ENCODE peak calls at places on chromosomes 16 and 17, in four cellular contexts. M is lower lobe of right lung; L is stimulated activated naive CD8-positive, alpha-beta T cell treated with anti-CD3 and anti-CD28 coated beads, Interleukin-15, Interleukin-2, amounts not matched to agents 100 U/mL and 50 U/mL, for 24 hours; F is AG09319. R is an unnamed sample.

GRCh38 chr17:46770818-46771600 is 47.5 kb downstream of the WNT3 start:
- DNase-seq in L (peak; percentile 41), M (peak; percentile 61), F (no peak), R (no peak)

GRCh38 chr16:86045601-86045971 is 146.6 kb downstream of the IRF8 start:
- DNase-seq in M (no peak), L (no peak), F (no peak), R (no peak)

GRCh38 chr16:1377406-1378010 is 25.8 kb downstream of the GNPTG start:
- DNase-seq in L (no peak), F (no peak), M (no peak), R (no peak)

GRCh38 chr16:912684-913613 is 57.8 kb downstream of the LMF1 start:
- DNase-seq in M (no peak), F (no peak), L (no peak), R (no peak)

GRCh38 chr16:83925957-83926725 is 26.9 kb upstream of the OSGIN1 start:
- DNase-seq in M (no peak), F (no peak), L (no peak), R (no peak)

GRCh38 chr17:43536236-43537088 is 9.7 kb downstream of the ETV4 start:
- DNase-seq in M (no peak), L (no peak), F (peak; percentile 30), R (peak; percentile 54)

GRCh38 chr16:57987441-57988177 is 12.9 kb downstream of the ZNF319 start:
- DNase-seq in L (no peak), F (no peak), M (peak; percentile 18), R (no peak)

GRCh38 chr17:76554131-76554530 is 14.3 kb downstream of the PRCD start:
- DNase-seq in M (no peak), L (no peak), F (no peak), R (no peak)

GRCh38 chr17:55296699-55297098 is 31.9 kb downstream of the HLF start:
- DNase-seq in L (no peak), M (no peak), F (no peak), R (no peak)

GRCh38 chr16:5056347-5056746 is 9.4 kb downstream of the C16orf89 start:
- DNase-seq in L (peak; percentile 63), M (no peak), F (no peak), R (no peak)

GRCh38 chr16:27795992-27796614 is 246.2 kb downstream of the KATNIP start:
- DNase-seq in F (no peak), M (peak; percentile 55), L (peak; percentile 41), R (no peak)

GRCh38 chr16:67719778-67720144 is 645 bp upstream of the GFOD2 start:
- DNase-seq in L (peak; percentile 28), M (no peak), F (no peak), R (no peak)

GRCh38 chr17:40319651-40320550 is 10.9 kb downstream of the RARA start:
- DNase-seq in F (no peak), L (peak; percentile 76), M (peak; percentile 77), R (no peak)

GRCh38 chr16:2388875-2389433 is 40.3 kb upstream of the CCNF start:
- DNase-seq in M (no peak), F (no peak), L (no peak), R (peak; percentile 51)

GRCh38 chr16:46871587-46871986 is 12.6 kb upstream of the GPT2 start:
- DNase-seq in M (no peak), L (no peak), F (no peak), R (no peak)

GRCh38 chr16:25633549-25633948 is 58.2 kb upstream of the HS3ST4 start:
- DNase-seq in F (no peak), L (no peak), M (no peak), R (no peak)

GRCh38 chr17:83155128-83156081 is 76.0 kb downstream of the METRNL start:
- DNase-seq in F (peak; percentile 97), L (peak; percentile 45), M (no peak), R (peak; percentile 100)

GRCh38 chr16:58756650-58757332 is 22.7 kb upstream of the GOT2 start:
- DNase-seq in F (no peak), L (no peak), M (no peak), R (no peak)

GRCh38 chr17:39648876-39649430 is 12.0 kb downstream of the STARD3 start:
- DNase-seq in F (no peak), L (no peak), M (no peak), R (no peak)

GRCh38 chr16:54647731-54648221 is 282.9 kb upstream of the IRX5 start:
- DNase-seq in M (no peak), L (no peak), F (no peak), R (no peak)

GRCh38 chr16:13863075-13863765 is 56.7 kb upstream of the ERCC4 start:
- DNase-seq in L (no peak), F (no peak), M (no peak), R (no peak)

GRCh38 chr16:1078579-1079021 is 6.1 kb downstream of the SSTR5 start:
- DNase-seq in M (no peak), F (no peak), L (no peak), R (no peak)

GRCh38 chr16:57513371-57514102 is 22.8 kb downstream of the CCDC102A start:
- DNase-seq in L (no peak), F (no peak), M (peak; percentile 79), R (no peak)

GRCh38 chr16:74627506-74628220 is 20.7 kb upstream of the GLG1 start:
- DNase-seq in L (no peak), M (no peak), F (no peak), R (no peak)

GRCh38 chr16:14455577-14455976 is 174.5 kb downstream of the PARN start:
- DNase-seq in M (no peak), F (no peak), L (no peak), R (no peak)

GRCh38 chr16:79651363-79651762 is 50.8 kb upstream of the MAF start:
- DNase-seq in F (no peak), L (no peak), M (no peak), R (no peak)

GRCh38 chr17:19440421-19440820 is 29.4 kb downstream of the RNF112 start:
- DNase-seq in F (no peak), M (no peak), L (no peak), R (no peak)